ENCODE peak calls at places on chromosome 17, in six cellular contexts. L is myocyte, R is T-helper 22 cell, V is upper lobe of right lung, C is H54, I is aorta. N is an unnamed sample.

GRCh38 chr17:78672880-78673371 is 95.7 kb upstream of the DNAH17 start:
- DNase-seq in L (peak; percentile 95), C (peak; percentile 18), I (peak; percentile 66), R (no peak), V (peak; percentile 63), N (no peak)

GRCh38 chr17:79855331-79856124 is 16.3 kb upstream of the CBX4 start:
- DNase-seq in L (no peak), V (no peak), C (no peak), R (no peak), I (peak; percentile 45), N (no peak)

GRCh38 chr17:45368661-45369060 is 51.8 kb upstream of the MAP3K14 start:
- DNase-seq in C (no peak), V (no peak), I (no peak), R (no peak), L (no peak), N (no peak)

GRCh38 chr17:75832652-75833400 is 11.4 kb downstream of the UNC13D start:
- DNase-seq in L (no peak), V (no peak), I (no peak), C (no peak), R (no peak), N (no peak)

GRCh38 chr17:1153795-1154546 is 25.8 kb downstream of the ABR start:
- DNase-seq in L (peak; percentile 38), R (no peak), I (peak; percentile 93), V (peak; percentile 77), C (peak; percentile 71), N (no peak)

GRCh38 chr17:45332989-45333701 is 16.3 kb upstream of the MAP3K14 start:
- DNase-seq in L (no peak), I (no peak), V (peak; percentile 52), C (no peak), R (no peak), N (no peak)

GRCh38 chr17:9239821-9240658 is 218.7 kb downstream of the NTN1 start:
- DNase-seq in C (no peak), I (peak; percentile 94), R (peak; percentile 51), L (peak; percentile 40), V (peak; percentile 90), N (peak; percentile 6)

GRCh38 chr17:50468120-50469004 is at the start of gene CHAD:
- DNase-seq in C (no peak), L (no peak), V (no peak), R (no peak), I (no peak), N (no peak)

GRCh38 chr17:66661411-66661843 is 173.5 kb upstream of the CACNG5 start:
- DNase-seq in R (no peak), C (peak; percentile 45), I (no peak), L (peak; percentile 61), V (no peak), N (peak; percentile 95)

GRCh38 chr17:38558751-38559024 is 47.1 kb downstream of the SRCIN1 start:
- DNase-seq in I (no peak), L (no peak), C (no peak), R (no peak), V (no peak), N (no peak)

GRCh38 chr17:43114101-43114691 is 11.0 kb downstream of the BRCA1 start:
- DNase-seq in V (no peak), L (no peak), R (no peak), I (no peak), C (no peak), N (no peak)

GRCh38 chr17:42659079-42659931 is at the start of gene TUBG2:
- DNase-seq in I (peak; percentile 96), V (peak; percentile 94), L (peak; percentile 92), R (peak; percentile 60), C (peak; percentile 89), N (peak; percentile 80)

GRCh38 chr17:58783380-58783779 is 27.7 kb downstream of the PPM1E start:
- DNase-seq in I (no peak), R (no peak), L (no peak), V (no peak), C (no peak), N (no peak)

N was measured in HCT116.